ENCODE peak calls at places on chromosome 21, in five cellular contexts. V is amniotic stem cell, P is KBM-7, F is EL, L is lung microvascular endothelial cell. G is an unnamed sample.

GRCh38 chr21:46005081-46005480 is 23.5 kb downstream of the COL6A1 start:
- DNase-seq in P (no peak), F (no peak), V (no peak), L (no peak), G (no peak)

GRCh38 chr21:45246014-45246413 is 41.7 kb downstream of the POFUT2 start:
- DNase-seq in L (no peak), V (no peak), F (no peak), P (no peak), G (no peak)

GRCh38 chr21:42543106-42543847 is 29.6 kb downstream of the SLC37A1 start:
- DNase-seq in L (no peak), P (no peak), V (no peak), F (no peak), G (no peak)

GRCh38 chr21:18369115-18369514 is 34.5 kb downstream of the TMPRSS15 start:
- DNase-seq in V (no peak), F (no peak), P (peak; percentile 24), L (peak; percentile 4), G (peak; percentile 44)

GRCh38 chr21:42424848-42425602 is 21.3 kb downstream of the UBASH3A start:
- DNase-seq in V (no peak), P (peak; percentile 76), F (no peak), L (peak; percentile 34), G (peak; percentile 40)

GRCh38 chr21:43865471-43866181 is 603 bp downstream of the AGPAT3 start:
- DNase-seq in P (no peak), F (peak; percentile 46), L (peak; percentile 61), V (peak; percentile 4), G (no peak)

GRCh38 chr21:21165063-21165645 is 166.9 kb downstream of the NCAM2 start:
- DNase-seq in L (no peak), P (no peak), V (peak; percentile 91), F (peak; percentile 90), G (no peak)

GRCh38 chr21:30642564-30642963 is at the start of gene KRTAP20-3:
- DNase-seq in V (no peak), F (no peak), P (no peak), L (no peak), G (no peak)

GRCh38 chr21:35528109-35529042 is 479.3 kb upstream of the RUNX1 start:
- DNase-seq in P (peak; percentile 79), V (no peak), F (peak; percentile 18), L (no peak), G (no peak)

GRCh38 chr21:32520885-32521735 is 64.2 kb downstream of the TCP10L start:
- DNase-seq in P (no peak), F (peak; percentile 95), L (peak; percentile 98), V (peak; percentile 31), G (no peak)

GRCh38 chr21:37300114-37300746 is 33.1 kb upstream of the VPS26C start:
- DNase-seq in L (no peak), V (no peak), F (no peak), P (no peak), G (no peak)

GRCh38 chr21:42440187-42440792 is 36.6 kb downstream of the UBASH3A start:
- DNase-seq in F (no peak), L (no peak), V (no peak), P (no peak), G (no peak)

GRCh38 chr21:38660333-38661295 is 145.1 kb upstream of the ETS2 start:
- DNase-seq in L (no peak), V (no peak), F (no peak), P (peak; percentile 42), G (no peak)

GRCh38 chr21:39489380-39489924 is 37.7 kb downstream of the SH3BGR start:
- DNase-seq in V (no peak), L (no peak), P (no peak), F (no peak), G (no peak)

GRCh38 chr21:38679531-38679930 is 126.2 kb upstream of the ETS2 start:
- DNase-seq in F (peak; percentile 73), V (no peak), P (no peak), L (peak; percentile 63), G (no peak)

GRCh38 chr21:28431022-28431421 is 561.7 kb downstream of the LTN1 start:
- DNase-seq in V (no peak), L (no peak), P (no peak), F (peak; percentile 68), G (no peak)

GRCh38 chr21:33584455-33584854 is 4.0 kb downstream of the DONSON start:
- DNase-seq in P (no peak), L (no peak), V (no peak), F (no peak), G (no peak)

GRCh38 chr21:21921410-21922232 is 923.4 kb downstream of the NCAM2 start:
- DNase-seq in V (no peak), F (peak; percentile 27), L (no peak), P (peak; percentile 13), G (no peak)

GRCh38 chr21:27532081-27532480 is 565.2 kb upstream of the ADAMTS5 start:
- DNase-seq in F (peak; percentile 74), V (no peak), P (no peak), L (no peak), G (no peak)

GRCh38 chr21:32525282-32525681 is 60.0 kb downstream of the TCP10L start:
- DNase-seq in L (no peak), V (no peak), P (no peak), F (no peak), G (no peak)

GRCh38 chr21:34530264-34530663 is 18.3 kb upstream of the KCNE1 start:
- DNase-seq in F (peak; percentile 87), L (no peak), P (no peak), V (peak; percentile 14), G (no peak)

GRCh38 chr21:17446737-17447136 is 66.1 kb upstream of the CXADR start:
- DNase-seq in P (no peak), F (no peak), V (no peak), L (no peak), G (no peak)

GRCh38 chr21:21383126-21383525 is 384.9 kb downstream of the NCAM2 start:
- DNase-seq in L (no peak), V (no peak), F (peak; percentile 22), P (no peak), G (no peak)

G was measured in SK-N-MC.